ENCODE peak calls at places on chromosomes 6 and 20, in nine cellular contexts. One of them, this sample, is unnamed.

GRCh38 chr6:82251942-82252341 is 4.4 kb upstream of the IBTK start:
- DNase-seq in epithelial cell of esophagus: peak
- DNase-seq in IMR-90: peak
- DNase-seq in ovary: no peak
- DNase-seq in spleen: no peak
- DNase-seq in right lobe of liver: no peak
- DNase-seq in GM06990: no peak
- DNase-seq in SJSA1: peak
- DNase-seq in left ventricle myocardium inferior: no peak
- DNase-seq in this sample: peak

GRCh38 chr20:35991142-35991771 is 22.9 kb downstream of the CNBD2 start:
- DNase-seq in epithelial cell of esophagus: peak
- DNase-seq in IMR-90: peak
- DNase-seq in ovary: no peak
- DNase-seq in spleen: peak
- DNase-seq in right lobe of liver: no peak
- DNase-seq in GM06990: no peak
- DNase-seq in SJSA1: no peak
- DNase-seq in left ventricle myocardium inferior: no peak
- DNase-seq in this sample: peak

GRCh38 chr20:63320616-63321147 is 27.7 kb downstream of the COL20A1 start:
- DNase-seq in epithelial cell of esophagus: no peak
- DNase-seq in IMR-90: no peak
- DNase-seq in ovary: no peak
- DNase-seq in spleen: no peak
- DNase-seq in right lobe of liver: peak
- DNase-seq in GM06990: no peak
- DNase-seq in SJSA1: no peak
- DNase-seq in left ventricle myocardium inferior: no peak
- DNase-seq in this sample: no peak

GRCh38 chr6:19705606-19706005 is 131.6 kb upstream of the ID4 start:
- DNase-seq in epithelial cell of esophagus: peak
- DNase-seq in IMR-90: peak
- DNase-seq in ovary: no peak
- DNase-seq in spleen: no peak
- DNase-seq in right lobe of liver: no peak
- DNase-seq in GM06990: no peak
- DNase-seq in SJSA1: no peak
- DNase-seq in left ventricle myocardium inferior: no peak
- DNase-seq in this sample: no peak

GRCh38 chr6:130742282-130742681 is 84.9 kb upstream of the SMLR1 start:
- DNase-seq in epithelial cell of esophagus: no peak
- DNase-seq in IMR-90: peak
- DNase-seq in ovary: no peak
- DNase-seq in spleen: no peak
- DNase-seq in right lobe of liver: no peak
- DNase-seq in GM06990: no peak
- DNase-seq in SJSA1: peak
- DNase-seq in left ventricle myocardium inferior: no peak
- DNase-seq in this sample: no peak

GRCh38 chr20:19497064-19497463 is 261.0 kb upstream of the RIN2 start:
- DNase-seq in epithelial cell of esophagus: no peak
- DNase-seq in IMR-90: peak
- DNase-seq in ovary: no peak
- DNase-seq in spleen: no peak
- DNase-seq in right lobe of liver: no peak
- DNase-seq in GM06990: no peak
- DNase-seq in SJSA1: peak
- DNase-seq in left ventricle myocardium inferior: no peak
- DNase-seq in this sample: no peak

GRCh38 chr6:148565321-148565926 is 181.4 kb upstream of the UST start:
- DNase-seq in epithelial cell of esophagus: no peak
- DNase-seq in IMR-90: no peak
- DNase-seq in ovary: no peak
- DNase-seq in spleen: no peak
- DNase-seq in right lobe of liver: no peak
- DNase-seq in GM06990: no peak
- DNase-seq in SJSA1: no peak
- DNase-seq in left ventricle myocardium inferior: no peak
- DNase-seq in this sample: no peak

GRCh38 chr20:49534314-49534713 is 33.6 kb downstream of the PTGIS start:
- DNase-seq in epithelial cell of esophagus: peak
- DNase-seq in IMR-90: peak
- DNase-seq in ovary: peak
- DNase-seq in spleen: no peak
- DNase-seq in right lobe of liver: no peak
- DNase-seq in GM06990: no peak
- DNase-seq in SJSA1: peak
- DNase-seq in left ventricle myocardium inferior: no peak
- DNase-seq in this sample: peak

GRCh38 chr6:132199343-132199742 is 201.9 kb downstream of the MOXD1 start:
- DNase-seq in epithelial cell of esophagus: peak
- DNase-seq in IMR-90: peak
- DNase-seq in ovary: no peak
- DNase-seq in spleen: no peak
- DNase-seq in right lobe of liver: no peak
- DNase-seq in GM06990: no peak
- DNase-seq in SJSA1: peak
- DNase-seq in left ventricle myocardium inferior: no peak
- DNase-seq in this sample: no peak

GRCh38 chr6:168363811-168364792 is 44.5 kb upstream of the DACT2 start:
- DNase-seq in epithelial cell of esophagus: no peak
- DNase-seq in IMR-90: no peak
- DNase-seq in ovary: no peak
- DNase-seq in spleen: peak
- DNase-seq in right lobe of liver: no peak
- DNase-seq in GM06990: no peak
- DNase-seq in SJSA1: no peak
- DNase-seq in left ventricle myocardium inferior: no peak
- DNase-seq in this sample: no peak

GRCh38 chr6:163392533-163392932 is 22.0 kb upstream of the QKI start:
- DNase-seq in epithelial cell of esophagus: peak
- DNase-seq in IMR-90: peak
- DNase-seq in ovary: no peak
- DNase-seq in spleen: no peak
- DNase-seq in right lobe of liver: no peak
- DNase-seq in GM06990: no peak
- DNase-seq in SJSA1: no peak
- DNase-seq in left ventricle myocardium inferior: no peak
- DNase-seq in this sample: no peak

GRCh38 chr6:5580736-5581568 is 319.6 kb downstream of the FARS2 start:
- DNase-seq in epithelial cell of esophagus: no peak
- DNase-seq in IMR-90: no peak
- DNase-seq in ovary: no peak
- DNase-seq in spleen: no peak
- DNase-seq in right lobe of liver: no peak
- DNase-seq in GM06990: no peak
- DNase-seq in SJSA1: no peak
- DNase-seq in left ventricle myocardium inferior: no peak
- DNase-seq in this sample: no peak

GRCh38 chr20:40986774-40987173 is 41.8 kb upstream of the TOP1 start:
- DNase-seq in epithelial cell of esophagus: no peak
- DNase-seq in IMR-90: no peak
- DNase-seq in ovary: no peak
- DNase-seq in spleen: no peak
- DNase-seq in right lobe of liver: no peak
- DNase-seq in GM06990: peak
- DNase-seq in SJSA1: no peak
- DNase-seq in left ventricle myocardium inferior: no peak
- DNase-seq in this sample: no peak

GRCh38 chr6:142013286-142013685 is 119.4 kb upstream of the GJE1 start:
- DNase-seq in epithelial cell of esophagus: peak
- DNase-seq in IMR-90: peak
- DNase-seq in ovary: no peak
- DNase-seq in spleen: no peak
- DNase-seq in right lobe of liver: no peak
- DNase-seq in GM06990: no peak
- DNase-seq in SJSA1: peak
- DNase-seq in left ventricle myocardium inferior: no peak
- DNase-seq in this sample: peak

GRCh38 chr6:154921482-154921881 is 73.6 kb upstream of the TIAM2 start:
- DNase-seq in epithelial cell of esophagus: peak
- DNase-seq in IMR-90: no peak
- DNase-seq in ovary: no peak
- DNase-seq in spleen: no peak
- DNase-seq in right lobe of liver: no peak
- DNase-seq in GM06990: no peak
- DNase-seq in SJSA1: no peak
- DNase-seq in left ventricle myocardium inferior: no peak
- DNase-seq in this sample: no peak

GRCh38 chr6:38149526-38149925 is 330.0 kb downstream of the ZFAND3 start:
- DNase-seq in epithelial cell of esophagus: no peak
- DNase-seq in IMR-90: peak
- DNase-seq in ovary: no peak
- DNase-seq in spleen: no peak
- DNase-seq in right lobe of liver: no peak
- DNase-seq in GM06990: no peak
- DNase-seq in SJSA1: no peak
- DNase-seq in left ventricle myocardium inferior: no peak
- DNase-seq in this sample: no peak

GRCh38 chr6:159168536-159169192 is 536 bp upstream of the FNDC1 start:
- DNase-seq in epithelial cell of esophagus: no peak
- DNase-seq in IMR-90: peak
- DNase-seq in ovary: peak
- DNase-seq in spleen: no peak
- DNase-seq in right lobe of liver: peak
- DNase-seq in GM06990: peak
- DNase-seq in SJSA1: peak
- DNase-seq in left ventricle myocardium inferior: peak
- DNase-seq in this sample: peak

GRCh38 chr6:116876635-116877611 is at the start of gene RFX6:
- DNase-seq in epithelial cell of esophagus: no peak
- DNase-seq in IMR-90: no peak
- DNase-seq in ovary: no peak
- DNase-seq in spleen: no peak
- DNase-seq in right lobe of liver: peak
- DNase-seq in GM06990: peak
- DNase-seq in SJSA1: no peak
- DNase-seq in left ventricle myocardium inferior: no peak
- DNase-seq in this sample: peak

GRCh38 chr20:53579266-53579580 is 14.4 kb downstream of the ZNF217 start:
- DNase-seq in epithelial cell of esophagus: no peak
- DNase-seq in IMR-90: no peak
- DNase-seq in ovary: no peak
- DNase-seq in spleen: no peak
- DNase-seq in right lobe of liver: no peak
- DNase-seq in GM06990: no peak
- DNase-seq in SJSA1: no peak
- DNase-seq in left ventricle myocardium inferior: no peak
- DNase-seq in this sample: no peak

GRCh38 chr20:53576586-53577318 is 16.9 kb downstream of the ZNF217 start:
- DNase-seq in epithelial cell of esophagus: no peak
- DNase-seq in IMR-90: no peak
- DNase-seq in ovary: no peak
- DNase-seq in spleen: no peak
- DNase-seq in right lobe of liver: no peak
- DNase-seq in GM06990: no peak
- DNase-seq in SJSA1: no peak
- DNase-seq in left ventricle myocardium inferior: no peak
- DNase-seq in this sample: no peak

GRCh38 chr20:53580376-53581111 is 13.1 kb downstream of the ZNF217 start:
- DNase-seq in epithelial cell of esophagus: no peak
- DNase-seq in IMR-90: no peak
- DNase-seq in ovary: no peak
- DNase-seq in spleen: no peak
- DNase-seq in right lobe of liver: no peak
- DNase-seq in GM06990: no peak
- DNase-seq in SJSA1: no peak
- DNase-seq in left ventricle myocardium inferior: no peak
- DNase-seq in this sample: no peak

GRCh38 chr20:53579581-53580375 is 13.9 kb downstream of the ZNF217 start:
- DNase-seq in epithelial cell of esophagus: peak
- DNase-seq in IMR-90: peak
- DNase-seq in ovary: no peak
- DNase-seq in spleen: no peak
- DNase-seq in right lobe of liver: no peak
- DNase-seq in GM06990: no peak
- DNase-seq in SJSA1: no peak
- DNase-seq in left ventricle myocardium inferior: no peak
- DNase-seq in this sample: no peak

GRCh38 chr20:53578492-53579222 is 15.0 kb downstream of the ZNF217 start:
- DNase-seq in epithelial cell of esophagus: peak
- DNase-seq in IMR-90: peak
- DNase-seq in ovary: peak
- DNase-seq in spleen: no peak
- DNase-seq in right lobe of liver: no peak
- DNase-seq in GM06990: no peak
- DNase-seq in SJSA1: peak
- DNase-seq in left ventricle myocardium inferior: no peak
- DNase-seq in this sample: peak
- H3K4me3 ChIP-seq in epithelial cell of esophagus: no peak
- H3K4me3 ChIP-seq in IMR-90: no peak
- H3K4me3 ChIP-seq in ovary: no peak
- H3K4me3 ChIP-seq in spleen: peak
- H3K4me3 ChIP-seq in right lobe of liver: no peak
- H3K4me3 ChIP-seq in GM06990: peak
- H3K4me3 ChIP-seq in SJSA1: no peak
- H3K4me3 ChIP-seq in left ventricle myocardium inferior: peak
- H3K4me3 ChIP-seq in this sample: peak

GRCh38 chr6:8758412-8758811 is 323.1 kb upstream of the SLC35B3 start:
- DNase-seq in epithelial cell of esophagus: no peak
- DNase-seq in IMR-90: no peak
- DNase-seq in ovary: no peak
- DNase-seq in spleen: no peak
- DNase-seq in right lobe of liver: no peak
- DNase-seq in GM06990: no peak
- DNase-seq in SJSA1: no peak
- DNase-seq in left ventricle myocardium inferior: no peak
- DNase-seq in this sample: no peak
- H3K4me3 ChIP-seq in epithelial cell of esophagus: no peak
- H3K4me3 ChIP-seq in IMR-90: no peak
- H3K4me3 ChIP-seq in ovary: no peak
- H3K4me3 ChIP-seq in spleen: no peak
- H3K4me3 ChIP-seq in right lobe of liver: no peak
- H3K4me3 ChIP-seq in GM06990: no peak
- H3K4me3 ChIP-seq in SJSA1: no peak
- H3K4me3 ChIP-seq in left ventricle myocardium inferior: no peak
- H3K4me3 ChIP-seq in this sample: no peak

GRCh38 chr6:62669831-62670230 is 383.8 kb upstream of the KHDRBS2 start:
- DNase-seq in epithelial cell of esophagus: no peak
- DNase-seq in IMR-90: no peak
- DNase-seq in ovary: no peak
- DNase-seq in spleen: no peak
- DNase-seq in right lobe of liver: no peak
- DNase-seq in GM06990: no peak
- DNase-seq in SJSA1: no peak
- DNase-seq in left ventricle myocardium inferior: no peak
- DNase-seq in this sample: no peak
- H3K4me3 ChIP-seq in epithelial cell of esophagus: no peak
- H3K4me3 ChIP-seq in IMR-90: no peak
- H3K4me3 ChIP-seq in ovary: no peak
- H3K4me3 ChIP-seq in spleen: no peak
- H3K4me3 ChIP-seq in right lobe of liver: no peak
- H3K4me3 ChIP-seq in GM06990: no peak
- H3K4me3 ChIP-seq in SJSA1: no peak
- H3K4me3 ChIP-seq in left ventricle myocardium inferior: no peak
- H3K4me3 ChIP-seq in this sample: no peak

DNA sequence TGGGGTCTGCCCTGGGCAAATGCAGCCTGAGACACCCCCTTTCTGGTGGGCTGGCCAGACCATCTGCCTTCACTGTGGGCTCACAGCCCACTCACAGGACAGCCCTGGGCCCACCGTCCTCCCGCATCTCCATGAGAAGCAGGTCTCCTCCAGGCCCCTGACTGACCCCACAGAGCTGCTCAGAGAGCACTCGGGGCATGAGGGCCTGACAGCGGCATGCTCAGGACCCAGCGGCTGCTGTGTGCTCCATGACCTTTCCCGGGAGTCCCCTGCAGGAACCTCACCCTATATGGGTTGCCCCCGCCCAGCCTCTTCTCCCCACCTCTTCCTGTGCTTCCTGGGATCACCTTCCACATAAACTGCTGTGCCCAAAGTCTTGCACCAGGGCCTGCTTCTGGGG is 162.4 kb upstream of the CST7 start:
- DNase-seq in epithelial cell of esophagus: no peak
- DNase-seq in IMR-90: no peak
- DNase-seq in ovary: no peak
- DNase-seq in spleen: peak
- DNase-seq in right lobe of liver: no peak
- DNase-seq in GM06990: no peak
- DNase-seq in SJSA1: no peak
- DNase-seq in left ventricle myocardium inferior: no peak
- DNase-seq in this sample: no peak
- H3K4me3 ChIP-seq in epithelial cell of esophagus: no peak
- H3K4me3 ChIP-seq in IMR-90: no peak
- H3K4me3 ChIP-seq in ovary: no peak
- H3K4me3 ChIP-seq in spleen: no peak
- H3K4me3 ChIP-seq in right lobe of liver: no peak
- H3K4me3 ChIP-seq in GM06990: no peak
- H3K4me3 ChIP-seq in SJSA1: no peak
- H3K4me3 ChIP-seq in left ventricle myocardium inferior: no peak
- H3K4me3 ChIP-seq in this sample: no peak

This sample was measured in A549.